ENCODE peak calls at places on chromosomes 12 and 14, in five cellular contexts. Q is progenitor cell of endocrine pancreas, K is GM12892, R is NCI-H1436 treated with DMSO at 0.1 percent for 48 hours, U is A673. H is an unnamed sample.

GRCh38 chr12:126747530-126748149 is 1519.3 kb upstream of the TMEM132C start:
- DNase-seq in K (no peak), U (peak; percentile 76), Q (peak; percentile 51), R (no peak), H (no peak)

GRCh38 chr12:10140001-10140400 is 10.0 kb upstream of the CLEC7A start:
- DNase-seq in K (no peak), R (no peak), U (peak; percentile 64), Q (no peak), H (peak; percentile 24)

GRCh38 chr14:49853572-49854375 is 1.2 kb upstream of the NEMF start:
- DNase-seq in R (peak; percentile 46), K (no peak), Q (peak; percentile 40), U (peak; percentile 84), H (peak; percentile 37)

GRCh38 chr12:67362526-67362925 is 93.4 kb downstream of the CAND1 start:
- DNase-seq in K (no peak), U (no peak), R (no peak), Q (no peak), H (no peak)

GRCh38 chr14:67166450-67166853 is 22.8 kb upstream of the GARIN2 start:
- DNase-seq in U (peak; percentile 68), K (no peak), R (no peak), Q (no peak), H (peak; percentile 41)

GRCh38 chr12:51000245-51000644 is 25.9 kb downstream of the SLC11A2 start:
- DNase-seq in R (no peak), U (no peak), Q (no peak), K (no peak), H (no peak)

GRCh38 chr12:10404798-10405197 is 4.8 kb downstream of the KLRC4 start:
- DNase-seq in R (no peak), U (no peak), Q (no peak), K (no peak), H (no peak)

GRCh38 chr12:93229494-93230310 is 148.0 kb upstream of the NUDT4 start:
- DNase-seq in U (peak; percentile 73), K (no peak), R (no peak), Q (no peak), H (no peak)

GRCh38 chr12:129772463-129773169 is 131.2 kb downstream of the TMEM132D start:
- DNase-seq in K (no peak), Q (no peak), R (no peak), U (no peak), H (no peak)

GRCh38 chr12:9378430-9378835 is 170.2 kb upstream of the PZP start:
- DNase-seq in R (no peak), K (no peak), Q (no peak), U (peak; percentile 21), H (no peak)

GRCh38 chr12:128766738-128767501 is 56.8 kb downstream of the SLC15A4 start:
- DNase-seq in K (no peak), Q (no peak), R (no peak), U (no peak), H (no peak)

GRCh38 chr14:24224618-24225071 is 7.5 kb downstream of the NEDD8 start:
- DNase-seq in K (no peak), U (no peak), Q (no peak), R (no peak), H (no peak)

GRCh38 chr12:66048843-66049537 is 81.6 kb downstream of the LLPH start:
- DNase-seq in K (no peak), U (peak; percentile 44), R (no peak), Q (no peak), H (no peak)

GRCh38 chr12:29398495-29398894 is 17.5 kb upstream of the ERGIC2 start:
- DNase-seq in K (no peak), R (no peak), Q (no peak), U (no peak), H (no peak)

GRCh38 chr14:32417956-32418552 is 89.0 kb downstream of the AKAP6 start:
- DNase-seq in Q (no peak), K (no peak), U (peak; percentile 15), R (no peak), H (no peak)

GRCh38 chr14:96584199-96584906 is 82.2 kb downstream of the PAPOLA start:
- DNase-seq in R (no peak), Q (peak; percentile 67), K (peak; percentile 62), U (peak; percentile 55), H (peak; percentile 61)

GRCh38 chr12:131089526-131090253 is 136.0 kb downstream of the ADGRD1 start:
- DNase-seq in Q (no peak), K (no peak), R (no peak), U (no peak), H (no peak)

GRCh38 chr14:62670526-62670925 is 374.7 kb downstream of the KCNH5 start:
- DNase-seq in Q (no peak), U (no peak), R (no peak), K (no peak), H (no peak)

GRCh38 chr12:56634242-56634836 is 4.2 kb upstream of the BAZ2A start:
- DNase-seq in Q (peak; percentile 59), U (peak; percentile 38), R (peak; percentile 38), K (no peak), H (no peak)

GRCh38 chr14:93064411-93065271 is 51.1 kb downstream of the ITPK1 start:
- DNase-seq in R (no peak), Q (no peak), K (no peak), U (no peak), H (no peak)

GRCh38 chr12:65529771-65530435 is 251.4 kb downstream of the MSRB3 start:
- DNase-seq in U (no peak), K (no peak), Q (no peak), R (no peak), H (no peak)

GRCh38 chr12:22121224-22121623 is 75.2 kb downstream of the CMAS start:
- DNase-seq in K (no peak), R (no peak), U (no peak), Q (no peak), H (no peak)

GRCh38 chr14:94904636-94905035 is 134.7 kb upstream of the GSC start:
- DNase-seq in K (no peak), Q (no peak), U (no peak), R (no peak), H (peak; percentile 18)

H was measured in neuronal stem cell.